ENCODE peak calls at places on chromosomes 5 and 9, in nine cellular contexts. I is T47D; E is GM23338; F is T follicular helper cell; H is ELF-1; N is GM23248; U is tibial nerve; Q is GM20000; R is activated T-cell treated with anti-CD3 and anti-CD28 coated beads, Interleukin-2, amount 50 U/mL, for 24 hours. P is an unnamed sample.

GRCh38 chr5:68033961-68034581 is 181.5 kb upstream of the PIK3R1 start:
- DNase-seq in I (no peak), E (no peak), F (no peak), H (no peak), N (peak; percentile 41), U (peak; percentile 44), Q (no peak), R (no peak), P (no peak)

GRCh38 chr5:52119768-52120167 is 667.9 kb upstream of the ITGA1 start:
- DNase-seq in I (no peak), E (peak; percentile 27), F (no peak), H (no peak), N (no peak), U (no peak), Q (no peak), R (no peak), P (no peak)

GRCh38 chr9:116087246-116087645 is 66.3 kb upstream of the PAPPA start:
- DNase-seq in I (peak; percentile 4), E (no peak), F (no peak), H (no peak), N (peak; percentile 86), U (peak; percentile 7), Q (no peak), R (no peak), P (no peak)

GRCh38 chr5:104498281-104498680 is 935.7 kb upstream of the NUDT12 start:
- DNase-seq in I (no peak), E (no peak), F (no peak), H (no peak), N (no peak), U (no peak), Q (no peak), R (no peak), P (no peak)

GRCh38 chr9:134699343-134699740 is 57.7 kb downstream of the COL5A1 start:
- DNase-seq in I (no peak), E (no peak), F (no peak), H (no peak), N (no peak), U (no peak), Q (no peak), R (no peak), P (no peak)

GRCh38 chr9:122179690-122180074 is 20.0 kb downstream of the MORN5 start:
- DNase-seq in I (no peak), E (no peak), F (no peak), H (no peak), N (peak; percentile 75), U (no peak), Q (no peak), R (no peak), P (no peak)

GRCh38 chr5:38441730-38442573 is 114.5 kb downstream of the LIFR start:
- DNase-seq in I (peak; percentile 83), E (peak; percentile 97), F (peak; percentile 63), H (peak; percentile 91), N (peak; percentile 94), U (peak; percentile 97), Q (peak; percentile 80), R (peak; percentile 83), P (peak; percentile 67)

GRCh38 chr5:2960309-2960708 is 208.8 kb upstream of the IRX2 start:
- DNase-seq in I (no peak), E (no peak), F (no peak), H (no peak), N (no peak), U (no peak), Q (no peak), R (no peak), P (no peak)

GRCh38 chr9:83722726-83723495 is 15.2 kb upstream of the UBQLN1 start:
- DNase-seq in I (no peak), E (no peak), F (no peak), H (no peak), N (no peak), U (no peak), Q (no peak), R (no peak), P (no peak)

GRCh38 chr5:8060235-8061139 is 191.5 kb downstream of the MTRR start:
- DNase-seq in I (no peak), E (peak; percentile 30), F (no peak), H (peak; percentile 8), N (no peak), U (no peak), Q (no peak), R (no peak), P (no peak)

GRCh38 chr5:65483474-65484346 is 2.0 kb upstream of the ADAMTS6 start:
- DNase-seq in I (peak; percentile 4), E (peak; percentile 82), F (no peak), H (no peak), N (peak; percentile 89), U (no peak), Q (peak; percentile 72), R (no peak), P (no peak)

GRCh38 chr5:157842787-157843186 is 16.2 kb downstream of the CLINT1 start:
- DNase-seq in I (no peak), E (no peak), F (no peak), H (no peak), N (no peak), U (no peak), Q (no peak), R (no peak), P (no peak)

GRCh38 chr5:112636288-112636731 is 101.4 kb upstream of the APC start:
- DNase-seq in I (no peak), E (no peak), F (no peak), H (no peak), N (no peak), U (no peak), Q (no peak), R (no peak), P (no peak)

GRCh38 chr5:120532835-120533234 is 68.7 kb downstream of the PRR16 start:
- DNase-seq in I (no peak), E (peak; percentile 85), F (no peak), H (peak; percentile 33), N (no peak), U (no peak), Q (no peak), R (no peak), P (no peak)

GRCh38 chr9:128088253-128088945 is 20.4 kb downstream of the SLC25A25 start:
- DNase-seq in I (no peak), E (no peak), F (no peak), H (no peak), N (no peak), U (no peak), Q (no peak), R (no peak), P (no peak)

GRCh38 chr9:131523086-131523388 is 8.0 kb downstream of the UCK1 start:
- DNase-seq in I (no peak), E (no peak), F (no peak), H (no peak), N (no peak), U (no peak), Q (no peak), R (no peak), P (no peak)

GRCh38 chr5:101721543-101721942 is 574.5 kb downstream of the SLCO4C1 start:
- DNase-seq in I (no peak), E (no peak), F (no peak), H (no peak), N (no peak), U (no peak), Q (no peak), R (no peak), P (no peak)

GRCh38 chr5:62340392-62340791 is 34.4 kb downstream of the KIF2A start:
- DNase-seq in I (no peak), E (peak; percentile 66), F (no peak), H (no peak), N (peak; percentile 34), U (no peak), Q (no peak), R (no peak), P (no peak)

GRCh38 chr5:108749130-108749861 is 1.6 kb downstream of the FER start:
- DNase-seq in I (no peak), E (peak; percentile 89), F (peak; percentile 47), H (peak; percentile 60), N (peak; percentile 84), U (no peak), Q (peak; percentile 65), R (no peak), P (no peak)

GRCh38 chr9:125878241-125878640 is 131.1 kb downstream of the PBX3 start:
- DNase-seq in I (no peak), E (peak; percentile 28), F (no peak), H (peak; percentile 48), N (peak; percentile 33), U (no peak), Q (no peak), R (no peak), P (no peak)

GRCh38 chr5:147901555-147901954 is 4.8 kb downstream of the C5orf46 start:
- DNase-seq in I (no peak), E (peak; percentile 31), F (no peak), H (peak; percentile 74), N (peak; percentile 26), U (no peak), Q (no peak), R (no peak), P (no peak)

GRCh38 chr9:93822229-93822628 is 132.9 kb downstream of the BARX1 start:
- DNase-seq in I (no peak), E (no peak), F (no peak), H (no peak), N (no peak), U (no peak), Q (no peak), R (no peak), P (no peak)

GRCh38 chr5:107696071-107696470 is 25.3 kb upstream of the EFNA5 start:
- DNase-seq in I (no peak), E (peak; percentile 87), F (no peak), H (peak; percentile 68), N (no peak), U (no peak), Q (no peak), R (no peak), P (no peak)

GRCh38 chr5:111697881-111698757 is 58.9 kb downstream of the NREP start:
- DNase-seq in I (no peak), E (peak; percentile 56), F (no peak), H (peak; percentile 47), N (peak; percentile 74), U (no peak), Q (no peak), R (no peak), P (no peak)

GRCh38 chr5:39177629-39177959 is 41.8 kb downstream of the FYB1 start:
- DNase-seq in I (no peak), E (no peak), F (no peak), H (no peak), N (no peak), U (no peak), Q (peak; percentile 23), R (no peak), P (no peak)

GRCh38 chr5:39376293-39376714 is 12.0 kb upstream of the C9 start:
- DNase-seq in I (peak; percentile 51), E (peak; percentile 88), F (no peak), H (peak; percentile 49), N (peak; percentile 72), U (peak; percentile 80), Q (peak; percentile 47), R (no peak), P (no peak)

GRCh38 chr9:29556746-29557145 is 1983.5 kb upstream of the C9orf72 start:
- DNase-seq in I (no peak), E (no peak), F (no peak), H (no peak), N (no peak), U (no peak), Q (no peak), R (no peak), P (no peak)

GRCh38 chr5:76325876-76326491 is 77.1 kb upstream of the IQGAP2 start:
- DNase-seq in I (no peak), E (no peak), F (no peak), H (no peak), N (no peak), U (no peak), Q (no peak), R (no peak), P (no peak)

GRCh38 chr5:83077662-83078261 is 415 bp downstream of the XRCC4 start:
- DNase-seq in I (no peak), E (peak; percentile 74), F (no peak), H (no peak), N (peak; percentile 58), U (no peak), Q (no peak), R (no peak), P (no peak)

GRCh38 chr5:147081256-147081872 is 153.5 kb upstream of the STK32A start:
- DNase-seq in I (no peak), E (no peak), F (no peak), H (no peak), N (no peak), U (no peak), Q (no peak), R (no peak), P (no peak)

GRCh38 chr9:106885451-106885850 is 22.5 kb downstream of the ZNF462 start:
- DNase-seq in I (no peak), E (no peak), F (no peak), H (no peak), N (peak; percentile 88), U (no peak), Q (no peak), R (no peak), P (no peak)

P was measured in CD14-positive monocyte.